ENCODE peak calls at places on chromosomes 16 and 17, in six cellular contexts. M is astrocyte, T is HCT116, E is OCI-LY7, N is neural progenitor cell, J is H9. G is an unnamed sample.
A peak's percentile ranks its signal among the peaks of the same experiment; 100 is the strongest.

GRCh38 chr17:48542956-48543853 is 1.7 kb downstream of the HOXB2 start:
- DNase-seq in E (no peak), N (peak; percentile 79), M (no peak), T (no peak), J (peak; percentile 79), G (peak; percentile 72)

GRCh38 chr16:64122177-64122576 is 999.7 kb downstream of the CDH11 start:
- DNase-seq in E (no peak), M (peak; percentile 47), N (no peak), J (no peak), T (no peak), G (no peak)

GRCh38 chr17:59366773-59367656 is 35.6 kb downstream of the YPEL2 start:
- DNase-seq in N (no peak), E (no peak), M (peak; percentile 74), T (no peak), J (no peak), G (no peak)

GRCh38 chr17:69711504-69711903 is 297.0 kb downstream of the MAP2K6 start:
- DNase-seq in J (no peak), E (no peak), M (no peak), T (no peak), N (no peak), G (no peak)

GRCh38 chr17:42422412-42422957 is 571 bp downstream of the CAVIN1 start:
- DNase-seq in T (no peak), M (no peak), E (no peak), N (peak; percentile 57), J (peak; percentile 71), G (peak; percentile 70)

GRCh38 chr17:58630883-58631522 is 60.8 kb downstream of the TEX14 start:
- DNase-seq in M (no peak), J (peak; percentile 92), T (peak; percentile 98), N (peak; percentile 70), E (no peak), G (peak; percentile 73)

GRCh38 chr17:35486920-35487727 is 38.6 kb upstream of the SLFN13 start:
- DNase-seq in N (no peak), T (no peak), M (peak; percentile 64), J (no peak), E (no peak), G (peak; percentile 13)

GRCh38 chr16:61214780-61215179 is 821.5 kb downstream of the CDH8 start:
- DNase-seq in E (no peak), T (no peak), M (no peak), N (no peak), J (no peak), G (no peak)

GRCh38 chr17:32330142-32330541 is 11.8 kb downstream of the C17orf75 start:
- DNase-seq in M (no peak), N (no peak), J (no peak), E (no peak), T (no peak), G (no peak)

GRCh38 chr17:74288785-74289184 is 14.8 kb downstream of the DNAI2 start:
- DNase-seq in J (no peak), N (no peak), E (no peak), T (no peak), M (no peak), G (no peak)

GRCh38 chr16:49472598-49472997 is 99.0 kb downstream of the C16orf78 start:
- DNase-seq in T (no peak), J (peak; percentile 32), N (peak; percentile 27), M (no peak), E (no peak), G (peak; percentile 22)

GRCh38 chr17:1515640-1516402 is 591 bp downstream of the INPP5K start:
- DNase-seq in N (peak; percentile 89), E (peak; percentile 85), M (peak; percentile 74), J (peak; percentile 82), T (peak; percentile 51), G (peak; percentile 95)

DNA sequence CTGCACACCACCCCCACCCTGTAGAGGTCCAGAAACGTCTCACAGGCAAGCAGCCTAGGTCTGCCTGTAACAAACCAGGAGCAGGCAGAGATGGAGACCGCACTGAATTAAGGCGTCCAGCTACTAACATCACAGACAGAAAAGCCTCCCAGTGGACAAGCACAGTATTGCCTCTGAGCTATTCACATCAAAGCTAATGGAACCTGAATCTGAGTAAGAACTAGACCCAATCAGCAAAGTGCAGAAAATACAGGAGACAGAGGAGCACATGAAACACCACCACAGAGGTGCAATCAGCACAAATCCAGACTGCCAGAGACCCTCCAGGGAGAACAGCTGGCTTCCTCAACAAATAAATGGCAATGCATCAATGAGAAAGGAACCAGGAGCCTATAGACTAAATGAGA is 22.2 kb upstream of the PEMT start:
- DNase-seq in T (peak; percentile 70), N (peak; percentile 76), E (peak; percentile 67), J (peak; percentile 90), M (peak; percentile 42), G (peak; percentile 93)
- H2AFZ ChIP-seq in T (no peak overlapping the region), N (no peak overlapping the region), E (no peak overlapping the region), J (no peak overlapping the region), M (no peak overlapping the region), G (no peak overlapping the region)

GRCh38 chr16:46577988-46578579 is 43.1 kb downstream of the SHCBP1 start:
- DNase-seq in J (no peak), N (no peak), M (no peak), T (no peak), E (no peak), G (no peak)

GRCh38 chr16:46583036-46583435 is 38.1 kb downstream of the SHCBP1 start:
- DNase-seq in M (no peak), T (no peak), E (no peak), N (no peak), J (no peak), G (no peak)

GRCh38 chr16:46586011-46586577 is 35.1 kb downstream of the SHCBP1 start:
- DNase-seq in J (no peak), E (no peak), M (no peak), N (no peak), T (no peak), G (no peak)

DNA sequence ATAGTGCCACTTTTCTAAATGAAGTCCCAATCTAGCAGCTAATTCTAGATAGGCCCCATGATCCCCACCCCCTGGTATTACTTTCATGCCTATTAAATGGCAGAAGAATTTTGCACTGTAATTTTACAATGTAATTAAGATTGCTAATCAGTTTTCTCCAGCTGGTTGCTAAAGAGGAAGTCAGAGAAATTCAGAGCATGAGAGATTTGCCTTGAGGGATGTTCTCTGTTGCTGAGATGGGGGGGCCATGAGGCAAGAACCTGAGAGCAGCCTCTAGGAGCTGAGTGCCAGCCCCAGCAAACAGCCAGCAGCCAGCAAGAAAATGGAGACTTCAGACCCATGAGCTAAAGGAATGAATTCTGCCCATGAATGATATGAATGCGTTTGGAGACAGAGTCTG is 38.9 kb downstream of the SHCBP1 start:
- DNase-seq in J (no peak), M (no peak), T (no peak), N (no peak), E (no peak), G (no peak)
- H2AFZ ChIP-seq in J (no peak overlapping the region), M (no peak overlapping the region), T (no peak overlapping the region), N (no peak overlapping the region), E (no peak overlapping the region), G (no peak overlapping the region)

GRCh38 chr17:12659500-12659899 is 6.2 kb upstream of the MYOCD start:
- DNase-seq in M (peak; percentile 62), J (no peak), T (no peak), N (no peak), E (no peak), G (no peak)
- H2AFZ ChIP-seq in M (no peak overlapping the region), J (no peak overlapping the region), T (no peak overlapping the region), N (no peak overlapping the region), E (no peak overlapping the region), G (no peak overlapping the region)

GRCh38 chr16:31710880-31711279 is 162.7 kb upstream of the ZNF267 start:
- DNase-seq in E (no peak), N (no peak), M (no peak), J (no peak), T (no peak), G (no peak)

GRCh38 chr16:31711344-31711845 is 162.2 kb upstream of the ZNF267 start:
- DNase-seq in N (no peak), M (no peak), T (no peak), J (no peak), E (no peak), G (peak; percentile 24)

GRCh38 chr16:31708348-31708747 is 165.3 kb upstream of the ZNF267 start:
- DNase-seq in J (no peak), N (no peak), T (no peak), M (no peak), E (no peak), G (no peak)

GRCh38 chr16:31709181-31709580 is 164.4 kb upstream of the ZNF267 start:
- DNase-seq in T (no peak), N (no peak), J (no peak), E (no peak), M (no peak), G (no peak)

DNA sequence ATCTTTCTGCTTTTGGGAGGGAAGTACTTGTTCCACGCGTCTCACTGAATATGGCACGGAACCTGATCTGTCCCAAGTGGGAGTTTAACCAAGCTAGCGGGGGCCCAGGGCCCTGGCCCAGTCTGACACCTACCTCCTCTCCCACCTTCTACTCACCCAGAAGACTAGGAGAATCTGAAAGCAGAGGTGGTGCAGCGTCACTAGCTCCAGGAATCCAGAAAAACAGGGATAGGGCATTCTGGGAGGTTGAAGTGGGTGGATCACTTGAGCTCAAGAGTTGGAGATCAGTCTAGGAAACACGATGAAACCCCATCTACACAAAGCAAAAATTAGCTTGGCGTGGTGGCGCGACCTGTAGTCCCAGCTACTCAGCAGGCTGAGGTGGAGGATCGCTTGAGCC is 163.5 kb upstream of the ZNF267 start:
- DNase-seq in N (no peak), M (no peak), J (no peak), E (no peak), T (no peak), G (no peak)
- H2AFZ ChIP-seq in N (no peak overlapping the region), M (no peak overlapping the region), J (no peak overlapping the region), E (no peak overlapping the region), T (no peak overlapping the region), G (no peak overlapping the region)

GRCh38 chr16:81888520-81889394 is 109.7 kb downstream of the PLCG2 start:
- DNase-seq in T (no peak), J (no peak), N (no peak), M (no peak), E (no peak), G (no peak)
- H2AFZ ChIP-seq in T (no peak overlapping the region), J (no peak overlapping the region), N (no peak overlapping the region), M (no peak overlapping the region), E (no peak overlapping the region), G (no peak overlapping the region)

DNA sequence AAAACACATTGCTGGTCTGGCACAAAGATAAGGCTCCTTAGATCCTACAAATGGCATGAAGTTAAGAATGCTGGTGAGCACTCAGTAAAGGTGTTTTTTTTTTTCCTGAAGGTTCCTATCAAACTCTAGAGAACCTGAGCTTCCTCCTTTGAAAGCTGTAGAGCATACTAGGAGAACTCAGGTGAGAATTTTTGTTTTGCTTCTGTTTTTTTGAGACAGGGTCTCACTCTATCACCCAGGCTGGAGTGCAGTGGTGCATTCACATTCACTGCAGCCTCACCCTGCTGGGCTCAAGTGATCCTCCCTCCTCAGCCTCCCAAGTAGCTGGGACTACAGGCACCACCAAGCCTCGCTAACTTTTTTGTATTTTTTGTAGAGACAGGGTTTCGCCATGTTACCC is 21.0 kb upstream of the CIITA start:
- DNase-seq in J (no peak), M (no peak), T (no peak), E (no peak), N (no peak), G (no peak)
- H2AFZ ChIP-seq in J (no peak overlapping the region), M (no peak overlapping the region), T (no peak overlapping the region), E (no peak overlapping the region), N (no peak overlapping the region), G (no peak overlapping the region)

GRCh38 chr16:75251280-75252048 is at the start of gene BCAR1:
- DNase-seq in T (no peak), M (peak; percentile 90), E (peak; percentile 77), N (peak; percentile 97), J (peak; percentile 96), G (peak; percentile 95)
- H2AFZ ChIP-seq in T (no peak within 1 kb of the TSS), M (no peak within 1 kb of the TSS), E (peak within 1 kb of the TSS; percentile 44), N (no peak within 1 kb of the TSS), J (no peak within 1 kb of the TSS), G (no peak within 1 kb of the TSS)